ENCODE peak calls at places on chromosomes 13 and 19, in four cellular contexts. V is substantia nigra; T is activated CD4-positive, alpha-beta T cell treated with anti-CD3 and anti-CD28 coated beads, Interleukin-2, amount 50 U/mL, for 1 hour; B is NCI-H1092 treated with DMSO at 0.1 percent for 48 hours. D is an unnamed sample.

GRCh38 chr19:368624-369020 is 24.0 kb upstream of the MIER2 start:
- DNase-seq in V (no peak), B (no peak), T (no peak), D (no peak)

GRCh38 chr19:16338470-16339360 is 14.1 kb downstream of the KLF2 start:
- DNase-seq in T (peak), V (no peak), B (no peak), D (no peak)

GRCh38 chr13:112733661-112734379 is 44.0 kb downstream of the ATP11A start:
- DNase-seq in T (no peak), B (peak), V (no peak), D (no peak)

GRCh38 chr13:79457948-79458347 is 23.0 kb upstream of the NDFIP2 start:
- DNase-seq in B (no peak), T (no peak), V (no peak), D (no peak)

GRCh38 chr19:15330801-15331418 is 1.4 kb downstream of the BRD4 start:
- DNase-seq in T (no peak), B (no peak), V (no peak), D (no peak)

GRCh38 chr13:98143601-98144500 is 957 bp downstream of the FARP1 start:
- DNase-seq in B (peak), V (peak), T (no peak), D (no peak)

GRCh38 chr13:39910833-39911232 is 255.4 kb downstream of the COG6 start:
- DNase-seq in V (no peak), B (no peak), T (no peak), D (no peak)

GRCh38 chr19:34155686-34156085 is 16.6 kb upstream of the LSM14A start:
- DNase-seq in B (no peak), V (no peak), T (no peak), D (no peak)

GRCh38 chr19:42132030-42132628 is at the start of gene POU2F2:
- DNase-seq in V (peak), B (no peak), T (peak), D (no peak)

GRCh38 chr13:85728831-85729230 is 70.4 kb downstream of the SLITRK6 start:
- DNase-seq in T (no peak), B (no peak), V (no peak), D (no peak)

GRCh38 chr13:45781553-45782326 is 69.8 kb downstream of the SIAH3 start:
- DNase-seq in T (no peak), B (peak), V (no peak), D (no peak)

GRCh38 chr19:40607898-40608621 is 6.9 kb downstream of the LTBP4 start:
- DNase-seq in B (no peak), V (no peak), T (no peak), D (no peak)

GRCh38 chr13:39527961-39528720 is 74.9 kb downstream of the LHFPL6 start:
- DNase-seq in T (no peak), V (no peak), B (no peak), D (peak)

GRCh38 chr19:6414793-6415591 is 9.6 kb downstream of the KHSRP start:
- DNase-seq in B (no peak), V (no peak), T (no peak), D (no peak)

GRCh38 chr19:19043481-19043880 is 10.1 kb downstream of the ARMC6 start:
- DNase-seq in T (no peak), V (no peak), B (no peak), D (no peak)

GRCh38 chr13:29548722-29549446 is 46.6 kb downstream of the SLC7A1 start:
- DNase-seq in T (no peak), V (no peak), B (no peak), D (no peak)

GRCh38 chr19:41871573-41872383 is 5.3 kb upstream of the CD79A start:
- DNase-seq in B (no peak), T (peak), V (peak), D (no peak)

GRCh38 chr19:51000981-51001380 is 423 bp downstream of the KLK8 start:
- DNase-seq in V (no peak), B (no peak), T (no peak), D (no peak)